ENCODE peak calls at places on chromosome 17, in five cellular contexts. K is stimulated activated CD8-positive, alpha-beta memory T cell treated with anti-CD3 and anti-CD28 coated beads, Interleukin-12 subunit alpha, Interleukin-12 subunit beta, amount 100 ng/mL, for 4 hours; W is sciatic nerve; J is tibial artery; Z is stimulated activated naive CD4-positive, alpha-beta T cell. R is an unnamed sample.

GRCh38 chr17:74165811-74166365 is 37.6 kb upstream of the RPL38 start:
- DNase-seq in K (no peak), W (no peak), J (peak), Z (no peak), R (no peak)

GRCh38 chr17:7015587-7016020 is 3.2 kb downstream of the RNASEK start:
- DNase-seq in K (no peak), W (no peak), J (no peak), Z (no peak), R (no peak)

GRCh38 chr17:56808503-56808902 is 25.2 kb downstream of the C17orf67 start:
- DNase-seq in K (no peak), W (no peak), J (no peak), Z (no peak), R (no peak)

GRCh38 chr17:36594626-36595401 is 3.1 kb downstream of the DHRS11 start:
- DNase-seq in K (no peak), W (no peak), J (no peak), Z (no peak), R (no peak)

GRCh38 chr17:65198653-65199382 is 61.6 kb downstream of the RGS9 start:
- DNase-seq in K (no peak), W (no peak), J (no peak), Z (no peak), R (no peak)

GRCh38 chr17:81285179-81285878 is 9.8 kb downstream of the SLC38A10 start:
- DNase-seq in K (peak), W (peak), J (peak), Z (peak), R (no peak)

GRCh38 chr17:3636908-3637373 is 381 bp downstream of the CTNS start:
- DNase-seq in K (no peak), W (no peak), J (no peak), Z (no peak), R (no peak)

GRCh38 chr17:17456251-17456650 is 20.5 kb upstream of the MED9 start:
- DNase-seq in K (no peak), W (no peak), J (no peak), Z (no peak), R (no peak)

GRCh38 chr17:51427259-51428255 is 167.2 kb downstream of the UTP18 start:
- DNase-seq in K (peak), W (no peak), J (no peak), Z (peak), R (no peak)

GRCh38 chr17:48101012-48101720 is at the start of gene CBX1:
- DNase-seq in K (peak), W (peak), J (peak), Z (peak), R (peak)

GRCh38 chr17:45437461-45438283 is 5.0 kb upstream of the ARHGAP27 start:
- DNase-seq in K (no peak), W (no peak), J (no peak), Z (no peak), R (no peak)